ENCODE peak calls at places on chromosomes 13 and 19, in five cellular contexts. M, E, V, X and F are unnamed samples.

GRCh38 chr19:29404951-29405727 is 120.7 kb upstream of the VSTM2B start:
- DNase-seq in M (no peak), E (no peak), V (peak; percentile 53), X (no peak), F (peak; percentile 13)

GRCh38 chr19:19460258-19460731 is 54.8 kb downstream of the GATAD2A start:
- DNase-seq in M (no peak), E (no peak), V (no peak), X (no peak), F (no peak)

GRCh38 chr13:54682184-54682583 is 1653.6 kb downstream of the OLFM4 start:
- DNase-seq in M (no peak), E (no peak), V (no peak), X (no peak), F (no peak)

GRCh38 chr13:97878421-97879375 is 74.8 kb upstream of the IPO5 start:
- DNase-seq in M (no peak), E (no peak), V (no peak), X (no peak), F (no peak)

GRCh38 chr19:4064073-4064550 is 2.6 kb downstream of the ZBTB7A start:
- DNase-seq in M (no peak), E (no peak), V (peak; percentile 20), X (no peak), F (no peak)

GRCh38 chr13:98622926-98623325 is 46.0 kb upstream of the STK24 start:
- DNase-seq in M (no peak), E (no peak), V (no peak), X (no peak), F (no peak)

GRCh38 chr19:14155371-14155770 is 19.0 kb upstream of the ASF1B start:
- DNase-seq in M (no peak), E (no peak), V (no peak), X (no peak), F (no peak)

GRCh38 chr19:49361438-49362047 is 673 bp downstream of the TEAD2 start:
- DNase-seq in M (peak; percentile 81), E (no peak), V (peak; percentile 91), X (peak; percentile 90), F (peak; percentile 57)

GRCh38 chr19:7497292-7497691 is 8.5 kb upstream of the PEX11G start:
- DNase-seq in M (no peak), E (no peak), V (no peak), X (no peak), F (no peak)

GRCh38 chr13:99926014-99926731 is 45.4 kb downstream of the ZIC5 start:
- DNase-seq in M (peak; percentile 25), E (no peak), V (no peak), X (peak; percentile 14), F (no peak)

GRCh38 chr19:8935460-8935859 is 74.7 kb downstream of the MUC16 start:
- DNase-seq in M (no peak), E (no peak), V (no peak), X (no peak), F (no peak)

GRCh38 chr13:45807520-45808099 is 43.9 kb downstream of the SIAH3 start:
- DNase-seq in M (peak; percentile 52), E (no peak), V (peak; percentile 66), X (peak; percentile 62), F (peak; percentile 14)

GRCh38 chr13:44117351-44117750 is 237.6 kb downstream of the LACC1 start:
- DNase-seq in M (peak; percentile 24), E (no peak), V (no peak), X (peak; percentile 53), F (no peak)

GRCh38 chr19:8135946-8136618 is 13.3 kb downstream of the FBN3 start:
- DNase-seq in M (no peak), E (no peak), V (no peak), X (no peak), F (no peak)

GRCh38 chr19:2775556-2776430 is 7.3 kb downstream of the SGTA start:
- DNase-seq in M (peak; percentile 30), E (no peak), V (no peak), X (peak; percentile 36), F (no peak)

GRCh38 chr13:99982021-99982740 is 597 bp downstream of the ZIC2 start:
- DNase-seq in M (no peak), E (no peak), V (peak; percentile 62), X (no peak), F (no peak)

GRCh38 chr19:2385053-2385721 is 25.1 kb downstream of the TMPRSS9 start:
- DNase-seq in M (peak; percentile 91), E (no peak), V (peak; percentile 49), X (peak; percentile 71), F (peak; percentile 26)

GRCh38 chr13:68257111-68257842 is 1027.1 kb upstream of the PCDH9 start:
- DNase-seq in M (no peak), E (no peak), V (no peak), X (peak; percentile 51), F (no peak)

GRCh38 chr13:99371956-99372355 is 64.8 kb upstream of the GPR183 start:
- DNase-seq in M (no peak), E (no peak), V (no peak), X (no peak), F (no peak)

DNA sequence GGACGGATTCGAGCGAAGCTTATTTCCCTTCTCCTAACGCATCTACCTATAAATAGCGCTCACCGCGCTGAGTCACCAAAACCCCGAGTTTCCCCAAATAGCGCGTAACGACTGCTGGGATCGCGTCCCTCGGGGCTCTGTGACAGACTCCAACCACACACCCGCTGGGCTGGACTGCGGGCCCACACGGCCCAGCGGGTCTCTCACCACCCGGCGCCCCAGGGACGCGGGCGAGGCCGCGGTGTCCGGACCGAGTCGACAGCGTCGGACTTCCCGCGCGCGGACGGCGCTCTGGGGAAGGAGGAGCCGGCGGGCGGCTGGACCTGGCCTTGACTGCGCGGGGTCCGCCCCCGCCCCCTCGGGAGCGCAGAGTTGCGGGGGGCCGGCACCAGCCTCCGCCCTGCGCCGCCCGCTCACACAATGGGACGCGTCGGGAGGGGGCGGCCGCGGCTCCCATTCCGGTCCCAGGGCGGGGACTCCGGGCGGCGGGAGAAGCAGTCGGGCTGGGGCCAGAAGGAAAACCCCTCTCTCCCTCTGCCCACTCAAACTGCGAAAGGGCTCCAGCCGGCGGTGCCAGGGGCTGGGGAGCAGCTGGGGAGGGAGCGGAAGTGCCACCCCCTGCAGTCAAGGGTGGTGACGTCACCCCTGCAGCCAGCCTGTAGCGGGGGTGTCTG is 108.8 kb downstream of the KCNRG start:
- DNase-seq in M (peak; percentile 98), E (peak; percentile 94), V (peak; percentile 89), X (peak; percentile 78), F (no peak)
- TF ChIP-seq CTCF in M (no peak), E (peak; percentile 8), V (no peak), X (no peak), F (peak; percentile 11)

DNA sequence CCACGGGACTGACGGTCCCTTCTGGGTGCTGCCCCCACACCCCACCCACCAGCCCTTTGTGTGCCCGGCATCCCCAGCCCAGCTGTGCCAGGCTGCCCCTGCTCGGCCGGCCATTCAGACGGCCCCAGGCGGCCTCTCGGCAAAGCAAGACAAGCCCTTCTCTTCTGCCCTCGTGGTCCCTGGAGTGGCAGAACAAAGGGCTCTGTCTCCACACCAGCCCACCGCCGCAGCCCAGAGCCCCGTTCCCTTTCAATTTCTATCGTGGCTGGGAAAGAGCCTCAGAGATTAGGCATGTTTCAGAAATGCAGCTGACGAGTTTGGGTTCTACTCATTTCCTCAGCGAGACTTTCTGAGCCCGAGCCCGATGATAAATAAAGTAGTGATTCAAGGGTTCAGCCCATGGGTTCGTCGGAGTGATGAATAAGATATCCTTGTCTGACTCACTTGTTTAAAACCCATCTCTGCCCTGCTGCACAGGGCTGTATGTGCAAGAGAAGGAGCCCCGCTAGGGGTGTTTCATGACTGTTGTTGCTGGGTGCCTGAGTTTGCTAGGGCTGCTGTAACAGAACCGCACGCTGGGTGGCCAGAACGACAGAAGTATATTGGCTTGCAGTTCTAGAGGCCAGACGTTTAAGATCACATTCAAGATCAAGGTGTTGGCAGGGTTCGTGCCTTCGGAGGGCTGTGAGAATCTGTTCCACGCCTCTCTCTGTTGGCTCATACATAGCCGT is 4.3 kb downstream of the MYO9B start:
- DNase-seq in M (peak; percentile 98), E (peak; percentile 82), V (peak; percentile 13), X (peak; percentile 99), F (peak; percentile 65)
- TF ChIP-seq CTCF in M (peak; percentile 82), E (no peak), V (peak; percentile 76), X (peak; percentile 81), F (no peak)

GRCh38 chr19:11197291-11198174 is at the start of gene KANK2:
- DNase-seq in M (peak; percentile 63), E (peak; percentile 65), V (peak; percentile 87), X (peak; percentile 76), F (peak; percentile 71)
- TF ChIP-seq CTCF in M (no peak), E (no peak), V (no peak), X (no peak), F (peak; percentile 17)

DNA sequence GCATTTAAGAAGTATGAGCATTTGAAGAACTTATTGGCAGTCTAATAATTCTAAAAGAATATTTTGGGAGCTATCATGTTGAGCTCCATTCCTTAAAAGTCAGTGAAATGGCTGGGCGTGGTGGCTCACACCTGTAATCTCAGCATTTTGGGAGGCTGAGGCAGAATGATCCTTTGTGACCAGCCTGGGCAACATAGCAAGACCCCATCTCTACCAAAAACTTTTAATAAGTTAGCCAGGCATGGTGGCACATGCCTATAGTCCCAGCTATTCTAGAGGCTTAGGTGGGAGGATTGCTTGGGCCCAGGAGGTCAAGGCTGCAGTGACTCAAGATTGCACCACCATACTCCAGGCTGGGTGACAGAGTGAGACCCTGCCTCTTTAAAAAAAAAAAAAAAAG is 8.0 kb downstream of the COG6 start:
- DNase-seq in M (no peak), E (no peak), V (no peak), X (no peak), F (no peak)
- TF ChIP-seq CTCF in M (no peak), E (no peak), V (no peak), X (no peak), F (no peak)

GRCh38 chr19:32976223-32976805 is 4.3 kb downstream of the FAAP24 start:
- DNase-seq in M (peak; percentile 55), E (no peak), V (peak; percentile 80), X (peak; percentile 74), F (peak; percentile 81)
- TF ChIP-seq CTCF in M (peak; percentile 88), E (peak; percentile 77), V (peak; percentile 80), X (peak; percentile 83), F (peak; percentile 86)

DNA sequence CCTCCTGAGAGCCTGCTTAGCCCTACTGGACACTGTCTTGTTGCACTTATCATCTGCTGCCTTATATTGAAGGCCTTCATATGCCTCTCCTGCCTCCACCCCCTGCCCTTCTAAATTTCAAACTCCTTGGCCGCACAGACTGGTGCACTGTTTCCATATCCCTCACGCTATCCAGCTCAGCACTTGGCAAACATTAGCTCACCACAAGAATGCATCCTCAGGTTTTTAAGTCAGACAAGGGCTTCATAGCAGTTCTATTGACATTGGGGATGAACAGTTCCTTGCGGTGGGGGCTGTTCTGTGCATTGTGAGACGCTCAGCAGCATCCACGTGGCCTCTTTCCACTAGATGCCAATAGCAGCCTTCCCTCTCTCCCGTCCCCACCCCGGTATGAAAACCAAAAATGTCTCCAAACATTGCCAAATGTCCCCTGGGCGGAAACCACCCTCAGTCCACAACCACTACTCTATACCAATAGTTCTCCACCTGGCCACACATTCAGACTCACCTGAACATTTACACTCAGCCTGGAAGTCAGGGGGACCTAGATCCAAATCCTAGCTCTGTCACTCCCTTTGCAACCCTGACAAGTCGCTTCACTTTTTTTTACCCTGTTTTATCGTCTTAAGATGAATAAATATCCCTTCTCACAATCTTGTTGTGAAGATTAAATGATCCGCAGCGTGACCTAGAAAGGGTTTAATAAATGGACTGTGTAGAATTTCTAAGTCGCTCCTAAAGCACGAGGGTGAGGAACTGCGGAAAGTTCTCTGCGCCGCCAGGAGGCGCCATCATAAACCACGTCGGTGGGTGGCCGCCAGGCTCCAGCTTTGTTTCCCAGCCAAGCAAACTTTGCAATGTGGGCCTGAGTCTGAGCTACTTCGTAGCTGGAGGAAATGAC is 3.6 kb upstream of the CEACAM3 start:
- DNase-seq in M (peak; percentile 59), E (no peak), V (peak; percentile 11), X (peak; percentile 37), F (peak; percentile 25)
- TF ChIP-seq CTCF in M (peak; percentile 58), E (peak; percentile 40), V (peak; percentile 73), X (peak; percentile 67), F (peak; percentile 75)